ENCODE peak calls at places on chromosomes 13 and 19, in four cellular contexts. A is sigmoid colon, N is mesendoderm, X is tibial artery. Q is an unnamed sample.
A peak's percentile ranks its signal among the peaks of the same experiment; 100 is the strongest.

GRCh38 chr13:59823495-59823894 is 340.2 kb downstream of the DIAPH3 start:
- DNase-seq in A (no peak), N (peak; percentile 49), X (no peak), Q (no peak)

GRCh38 chr19:1718382-1719315 is 34.7 kb upstream of the ONECUT3 start:
- DNase-seq in A (no peak), N (no peak), X (no peak), Q (no peak)

GRCh38 chr19:19054315-19054938 is 9.4 kb upstream of the SLC25A42 start:
- DNase-seq in A (no peak), N (no peak), X (no peak), Q (no peak)

GRCh38 chr19:24099829-24100228 is 12.8 kb downstream of the ZNF254 start:
- DNase-seq in A (no peak), N (no peak), X (no peak), Q (no peak)

GRCh38 chr19:39057615-39058014 is 25.3 kb upstream of the FBXO27 start:
- DNase-seq in A (no peak), N (no peak), X (no peak), Q (no peak)

GRCh38 chr13:110628477-110628793 is 13.1 kb downstream of the NAXD start:
- DNase-seq in A (peak; percentile 91), N (no peak), X (no peak), Q (peak; percentile 86)

GRCh38 chr13:86725105-86725504 is 925.9 kb upstream of the SLITRK6 start:
- DNase-seq in A (no peak), N (peak; percentile 56), X (no peak), Q (no peak)

GRCh38 chr19:307111-307531 is 15.9 kb upstream of the PLPP2 start:
- DNase-seq in A (no peak), N (no peak), X (no peak), Q (no peak)

GRCh38 chr19:52943134-52943883 is 19.4 kb downstream of the ZNF816 start:
- DNase-seq in A (peak; percentile 52), N (no peak), X (no peak), Q (no peak)
- H3K4me1 ChIP-seq in A (peaks cover 10% of the 10 kb centered on the region), N (no peaks in the 10 kb centered on the region), X (no peaks in the 10 kb centered on the region), Q (no peaks in the 10 kb centered on the region)

GRCh38 chr13:50914301-50914700 is 4.7 kb downstream of the RNASEH2B start:
- DNase-seq in A (no peak), N (no peak), X (no peak), Q (no peak)
- H3K4me1 ChIP-seq in A (peaks cover 47% of the 10 kb centered on the region), N (peaks cover 8% of the 10 kb centered on the region), X (peaks cover 12% of the 10 kb centered on the region), Q (no peaks in the 10 kb centered on the region)

GRCh38 chr19:17352608-17353280 is 15.4 kb downstream of the GTPBP3 start:
- DNase-seq in A (no peak), N (no peak), X (no peak), Q (no peak)
- H3K4me1 ChIP-seq in A (peaks cover 9% of the 10 kb centered on the region), N (no peaks in the 10 kb centered on the region), X (peaks cover 15% of the 10 kb centered on the region), Q (no peaks in the 10 kb centered on the region)

GRCh38 chr13:32136716-32137115 is 105.1 kb downstream of the FRY start:
- DNase-seq in A (no peak), N (no peak), X (no peak), Q (no peak)

GRCh38 chr13:32142115-32142514 is 110.5 kb downstream of the FRY start:
- DNase-seq in A (no peak), N (no peak), X (no peak), Q (no peak)

GRCh38 chr13:32141462-32141861 is 109.9 kb downstream of the FRY start:
- DNase-seq in A (no peak), N (no peak), X (no peak), Q (no peak)

GRCh38 chr13:32140109-32140508 is 108.5 kb downstream of the FRY start:
- DNase-seq in A (no peak), N (no peak), X (no peak), Q (no peak)

DNA sequence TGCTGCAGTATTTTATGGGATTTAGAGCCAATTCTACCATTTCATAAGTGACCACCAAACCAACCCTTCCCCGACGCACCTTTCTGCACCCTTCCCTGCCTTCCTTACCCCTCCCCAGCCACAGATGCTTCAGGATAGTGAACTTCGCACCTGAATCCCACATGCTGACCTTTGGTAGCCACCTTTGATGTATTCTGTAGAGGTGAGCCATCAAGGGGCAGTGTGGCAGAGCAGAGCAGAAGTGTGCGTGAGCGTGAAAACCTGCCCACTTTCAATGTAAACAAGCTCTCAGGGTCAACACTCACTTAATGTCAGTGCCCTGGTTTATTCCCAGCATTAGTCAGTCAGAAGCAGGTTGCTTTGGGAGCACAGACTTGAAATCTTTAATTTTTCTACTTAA is 107.7 kb downstream of the FRY start:
- DNase-seq in A (no peak), N (no peak), X (no peak), Q (no peak)
- H3K4me1 ChIP-seq in A (peaks cover 14% of the 10 kb centered on the region), N (no peaks in the 10 kb centered on the region), X (peaks cover 9% of the 10 kb centered on the region), Q (peaks cover 12% of the 10 kb centered on the region)

GRCh38 chr19:50891253-50891625 is 18.0 kb downstream of the KLK2 start:
- DNase-seq in A (no peak), N (no peak), X (no peak), Q (no peak)
- H3K4me1 ChIP-seq in A (peaks cover 4% of the 10 kb centered on the region), N (no peaks in the 10 kb centered on the region), X (no peaks in the 10 kb centered on the region), Q (peaks cover 7% of the 10 kb centered on the region)

GRCh38 chr19:45247136-45247535 is 1.9 kb upstream of the EXOC3L2 start:
- DNase-seq in A (no peak), N (no peak), X (no peak), Q (no peak)

GRCh38 chr19:45245826-45246225 is 619 bp upstream of the EXOC3L2 start:
- DNase-seq in A (no peak), N (no peak), X (no peak), Q (no peak)

GRCh38 chr19:45243144-45243732 is 2.0 kb downstream of the EXOC3L2 start:
- DNase-seq in A (no peak), N (no peak), X (no peak), Q (no peak)

GRCh38 chr19:45244133-45244532 is 1.1 kb downstream of the EXOC3L2 start:
- DNase-seq in A (no peak), N (no peak), X (no peak), Q (no peak)

GRCh38 chr19:45245334-45245787 is at the start of gene EXOC3L2:
- DNase-seq in A (no peak), N (peak; percentile 54), X (no peak), Q (no peak)
- H3K4me1 ChIP-seq in A (peaks cover 14% of the 10 kb centered on the region), N (peaks cover 2% of the 10 kb centered on the region), X (peaks cover 10% of the 10 kb centered on the region), Q (no peaks in the 10 kb centered on the region)

GRCh38 chr19:46206176-46206575 is 23.4 kb upstream of the IGFL1 start:
- DNase-seq in A (no peak), N (no peak), X (no peak), Q (no peak)
- H3K4me1 ChIP-seq in A (peaks cover 3% of the 10 kb centered on the region), N (no peaks in the 10 kb centered on the region), X (peaks cover 5% of the 10 kb centered on the region), Q (peaks cover 13% of the 10 kb centered on the region)

GRCh38 chr19:13017306-13018036 is 22.2 kb downstream of the NFIX start:
- DNase-seq in A (no peak), N (peak; percentile 63), X (no peak), Q (no peak)
- H3K4me1 ChIP-seq in A (peaks cover 98% of the 10 kb centered on the region), N (peaks cover 2% of the 10 kb centered on the region), X (peaks cover 84% of the 10 kb centered on the region), Q (peaks cover 17% of the 10 kb centered on the region)

GRCh38 chr13:99265162-99265822 is 7.1 kb upstream of the GPR18 start:
- DNase-seq in A (no peak), N (no peak), X (no peak), Q (no peak)

GRCh38 chr13:99264053-99264452 is 5.9 kb upstream of the GPR18 start:
- DNase-seq in A (no peak), N (no peak), X (no peak), Q (no peak)

GRCh38 chr13:99261040-99261439 is 2.9 kb upstream of the GPR18 start:
- DNase-seq in A (no peak), N (no peak), X (no peak), Q (peak; percentile 39)

GRCh38 chr13:99265823-99266426 is 7.7 kb upstream of the GPR18 start:
- DNase-seq in A (no peak), N (peak; percentile 57), X (no peak), Q (peak; percentile 22)

GRCh38 chr13:99263386-99263785 is 5.2 kb upstream of the GPR18 start:
- DNase-seq in A (no peak), N (no peak), X (no peak), Q (no peak)
- H3K4me1 ChIP-seq in A (peaks cover 14% of the 10 kb centered on the region), N (peaks cover 4% of the 10 kb centered on the region), X (no peaks in the 10 kb centered on the region), Q (no peaks in the 10 kb centered on the region)

Q was measured in BE2C.